ENCODE peak calls at places on chromosomes 2 and 18, in seven cellular contexts. U is amniotic stem cell; A is naive thymus-derived CD8-positive, alpha-beta T cell; N is DMS 273 treated with DMSO at 0.1 percent for 48 hours; E is GOT3; H is B cell; X is pancreas. Z is an unnamed sample.

GRCh38 chr2:200286578-200286977 is 19.9 kb upstream of the SPATS2L start:
- DNase-seq in U (no peak), A (no peak), N (no peak), E (no peak), H (no peak), X (no peak), Z (no peak)

GRCh38 chr2:113768770-113769169 is 12.3 kb upstream of the SLC35F5 start:
- DNase-seq in U (no peak), A (no peak), N (no peak), E (no peak), H (no peak), X (no peak), Z (no peak)

GRCh38 chr2:111662039-111662740 is 221.8 kb downstream of the ANAPC1 start:
- DNase-seq in U (no peak), A (no peak), N (no peak), E (no peak), H (no peak), X (no peak), Z (no peak)

GRCh38 chr2:68107475-68107874 is 44.7 kb upstream of the C1D start:
- DNase-seq in U (no peak), A (no peak), N (no peak), E (no peak), H (no peak), X (no peak), Z (no peak)

GRCh38 chr2:115691409-115691808 is 1249.0 kb downstream of the DPP10 start:
- DNase-seq in U (no peak), A (no peak), N (no peak), E (no peak), H (no peak), X (no peak), Z (no peak)

GRCh38 chr18:39841133-39842041 is 2113.6 kb upstream of the PIK3C3 start:
- DNase-seq in U (no peak), A (no peak), N (peak; percentile 47), E (peak; percentile 4), H (no peak), X (no peak), Z (no peak)

GRCh38 chr2:6408057-6408456 is 457.6 kb downstream of the CMPK2 start:
- DNase-seq in U (no peak), A (no peak), N (no peak), E (no peak), H (no peak), X (no peak), Z (no peak)

GRCh38 chr18:23281626-23282436 is 146.5 kb downstream of the CABLES1 start:
- DNase-seq in U (peak; percentile 86), A (no peak), N (no peak), E (peak; percentile 4), H (no peak), X (no peak), Z (no peak)

GRCh38 chr2:171712051-171712450 is 24.8 kb downstream of the DYNC1I2 start:
- DNase-seq in U (peak; percentile 28), A (no peak), N (no peak), E (no peak), H (no peak), X (no peak), Z (no peak)

GRCh38 chr2:2796207-2796606 is 465.1 kb upstream of the MYT1L start:
- DNase-seq in U (no peak), A (no peak), N (no peak), E (no peak), H (no peak), X (no peak), Z (no peak)

GRCh38 chr2:238565031-238565430 is 138.3 kb downstream of the ASB1 start:
- DNase-seq in U (no peak), A (no peak), N (no peak), E (no peak), H (no peak), X (no peak), Z (no peak)

GRCh38 chr2:26685943-26686839 is 6.3 kb upstream of the KCNK3 start:
- DNase-seq in U (no peak), A (no peak), N (no peak), E (no peak), H (no peak), X (peak; percentile 58), Z (no peak)

GRCh38 chr2:128435576-128436497 is 117.2 kb upstream of the HS6ST1 start:
- DNase-seq in U (no peak), A (no peak), N (peak; percentile 62), E (no peak), H (no peak), X (no peak), Z (peak; percentile 48)

GRCh38 chr2:241870611-241871537 is 1.3 kb downstream of the RTP5 start:
- DNase-seq in U (no peak), A (no peak), N (no peak), E (no peak), H (peak; percentile 63), X (peak; percentile 24), Z (no peak)

GRCh38 chr2:224573724-224574123 is 11.4 kb downstream of the CUL3 start:
- DNase-seq in U (no peak), A (no peak), N (no peak), E (no peak), H (no peak), X (no peak), Z (no peak)

GRCh38 chr18:64273724-64274123 is 124.8 kb upstream of the LINC00305 start:
- DNase-seq in U (no peak), A (no peak), N (no peak), E (no peak), H (no peak), X (no peak), Z (no peak)

GRCh38 chr18:26468931-26469340 is 79.4 kb downstream of the KCTD1 start:
- DNase-seq in U (no peak), A (no peak), N (no peak), E (no peak), H (no peak), X (no peak), Z (no peak)

GRCh38 chr2:222360146-222360545 is 61.3 kb upstream of the PAX3 start:
- DNase-seq in U (no peak), A (no peak), N (no peak), E (no peak), H (no peak), X (no peak), Z (no peak)

GRCh38 chr2:26542194-26542455 is 64.2 kb upstream of the OTOF start:
- DNase-seq in U (no peak), A (no peak), N (no peak), E (no peak), H (no peak), X (peak; percentile 62), Z (no peak)

GRCh38 chr18:70292628-70293027 is 3.8 kb downstream of the SOCS6 start:
- DNase-seq in U (no peak), A (no peak), N (no peak), E (no peak), H (no peak), X (no peak), Z (no peak)

GRCh38 chr2:171762879-171763573 is 75.8 kb downstream of the DYNC1I2 start:
- DNase-seq in U (no peak), A (no peak), N (no peak), E (no peak), H (no peak), X (no peak), Z (no peak)

GRCh38 chr18:78525364-78526111 is 454.1 kb upstream of the SALL3 start:
- DNase-seq in U (no peak), A (no peak), N (no peak), E (no peak), H (no peak), X (no peak), Z (no peak)

GRCh38 chr18:79950440-79951341 is 762 bp downstream of the SLC66A2 start:
- DNase-seq in U (no peak), A (no peak), N (no peak), E (no peak), H (peak; percentile 73), X (peak; percentile 71), Z (peak; percentile 59)

GRCh38 chr18:8615397-8616025 is 6.3 kb downstream of the RAB12 start:
- DNase-seq in U (peak; percentile 69), A (no peak), N (peak; percentile 84), E (no peak), H (no peak), X (no peak), Z (no peak)

GRCh38 chr2:667332-668000 is 9.7 kb downstream of the TMEM18 start:
- DNase-seq in U (no peak), A (no peak), N (no peak), E (no peak), H (no peak), X (no peak), Z (no peak)

GRCh38 chr2:240685771-240686371 is 3.2 kb upstream of the AQP12B start:
- DNase-seq in U (no peak), A (no peak), N (no peak), E (no peak), H (no peak), X (peak; percentile 67), Z (no peak)

GRCh38 chr2:103005386-103005785 is 243.6 kb downstream of the TMEM182 start:
- DNase-seq in U (no peak), A (no peak), N (peak; percentile 12), E (no peak), H (no peak), X (no peak), Z (no peak)

GRCh38 chr2:102053096-102053495 is 61.3 kb downstream of the IL1R2 start:
- DNase-seq in U (no peak), A (no peak), N (no peak), E (no peak), H (no peak), X (no peak), Z (no peak)

GRCh38 chr18:48412339-48412929 is 3.3 kb upstream of the ZBTB7C start:
- DNase-seq in U (no peak), A (no peak), N (peak; percentile 44), E (no peak), H (no peak), X (no peak), Z (no peak)

GRCh38 chr2:67486041-67486796 is 89.1 kb downstream of the ETAA1 start:
- DNase-seq in U (no peak), A (no peak), N (no peak), E (no peak), H (no peak), X (peak; percentile 60), Z (no peak)

Z was measured in right lobe of liver.